ENCODE peak calls at places on chromosomes 11 and 22, in seven cellular contexts. One of them, this sample, is unnamed.

GRCh38 chr11:130995266-130995665 is 79.0 kb upstream of the SNX19 start:
- DNase-seq in activated T-cell treated with anti-CD3 and anti-CD28 coated beads for 24 hours: no peak
- DNase-seq in T-helper 1 cell: no peak
- DNase-seq in A549: no peak
- DNase-seq in activated CD4-positive, CD25-positive, alpha-beta regulatory T cell treated with anti-CD3 and anti-CD28 coated beads, Interleukin-2, amount 50 U/mL, for 72 hours: no peak
- DNase-seq in retina: no peak
- DNase-seq in iris pigment epithelial cell: no peak
- DNase-seq in this sample: no peak

GRCh38 chr11:121350314-121351046 is 57.9 kb downstream of the SC5D start:
- DNase-seq in iris pigment epithelial cell: no peak
- DNase-seq in activated CD4-positive, CD25-positive, alpha-beta regulatory T cell treated with anti-CD3 and anti-CD28 coated beads, Interleukin-2, amount 50 U/mL, for 72 hours: no peak
- DNase-seq in retina: no peak
- DNase-seq in T-helper 1 cell: no peak
- DNase-seq in activated T-cell treated with anti-CD3 and anti-CD28 coated beads for 24 hours: no peak
- DNase-seq in A549: no peak
- DNase-seq in this sample: no peak

GRCh38 chr11:112226062-112226921 is at the start of gene PTS:
- DNase-seq in T-helper 1 cell: peak; percentile 75
- DNase-seq in activated T-cell treated with anti-CD3 and anti-CD28 coated beads for 24 hours: peak; percentile 79
- DNase-seq in A549: peak; percentile 89
- DNase-seq in iris pigment epithelial cell: peak; percentile 91
- DNase-seq in activated CD4-positive, CD25-positive, alpha-beta regulatory T cell treated with anti-CD3 and anti-CD28 coated beads, Interleukin-2, amount 50 U/mL, for 72 hours: peak; percentile 85
- DNase-seq in retina: peak; percentile 96
- DNase-seq in this sample: peak; percentile 91

GRCh38 chr11:57426439-57426753 is 525 bp downstream of the SLC43A3 start:
- DNase-seq in iris pigment epithelial cell: no peak
- DNase-seq in T-helper 1 cell: no peak
- DNase-seq in activated CD4-positive, CD25-positive, alpha-beta regulatory T cell treated with anti-CD3 and anti-CD28 coated beads, Interleukin-2, amount 50 U/mL, for 72 hours: peak; percentile 34
- DNase-seq in activated T-cell treated with anti-CD3 and anti-CD28 coated beads for 24 hours: peak; percentile 20
- DNase-seq in retina: no peak
- DNase-seq in A549: no peak
- DNase-seq in this sample: no peak

GRCh38 chr11:35418282-35418846 is 994 bp downstream of the SLC1A2 start:
- DNase-seq in activated T-cell treated with anti-CD3 and anti-CD28 coated beads for 24 hours: no peak
- DNase-seq in iris pigment epithelial cell: no peak
- DNase-seq in A549: no peak
- DNase-seq in activated CD4-positive, CD25-positive, alpha-beta regulatory T cell treated with anti-CD3 and anti-CD28 coated beads, Interleukin-2, amount 50 U/mL, for 72 hours: no peak
- DNase-seq in T-helper 1 cell: no peak
- DNase-seq in retina: peak; percentile 75
- DNase-seq in this sample: no peak

GRCh38 chr22:41915035-41915782 is at the start of gene SHISA8:
- DNase-seq in iris pigment epithelial cell: peak; percentile 49
- DNase-seq in T-helper 1 cell: peak; percentile 53
- DNase-seq in activated T-cell treated with anti-CD3 and anti-CD28 coated beads for 24 hours: peak; percentile 33
- DNase-seq in activated CD4-positive, CD25-positive, alpha-beta regulatory T cell treated with anti-CD3 and anti-CD28 coated beads, Interleukin-2, amount 50 U/mL, for 72 hours: no peak
- DNase-seq in A549: no peak
- DNase-seq in retina: peak; percentile 46
- DNase-seq in this sample: peak; percentile 28

GRCh38 chr11:118436639-118437045 is 350 bp downstream of the KMT2A start:
- DNase-seq in retina: peak; percentile 51
- DNase-seq in T-helper 1 cell: peak; percentile 53
- DNase-seq in iris pigment epithelial cell: peak; percentile 25
- DNase-seq in activated T-cell treated with anti-CD3 and anti-CD28 coated beads for 24 hours: no peak
- DNase-seq in activated CD4-positive, CD25-positive, alpha-beta regulatory T cell treated with anti-CD3 and anti-CD28 coated beads, Interleukin-2, amount 50 U/mL, for 72 hours: peak; percentile 58
- DNase-seq in A549: no peak
- DNase-seq in this sample: peak; percentile 58

GRCh38 chr22:17980638-17981051 is 43.7 kb downstream of the MICAL3 start:
- DNase-seq in A549: no peak
- DNase-seq in activated T-cell treated with anti-CD3 and anti-CD28 coated beads for 24 hours: peak; percentile 21
- DNase-seq in activated CD4-positive, CD25-positive, alpha-beta regulatory T cell treated with anti-CD3 and anti-CD28 coated beads, Interleukin-2, amount 50 U/mL, for 72 hours: peak; percentile 47
- DNase-seq in iris pigment epithelial cell: peak; percentile 36
- DNase-seq in retina: peak; percentile 71
- DNase-seq in T-helper 1 cell: no peak
- DNase-seq in this sample: peak; percentile 42

GRCh38 chr22:38314992-38315800 is 2.0 kb downstream of the CSNK1E start:
- DNase-seq in activated T-cell treated with anti-CD3 and anti-CD28 coated beads for 24 hours: no peak
- DNase-seq in A549: no peak
- DNase-seq in retina: peak; percentile 72
- DNase-seq in iris pigment epithelial cell: no peak
- DNase-seq in activated CD4-positive, CD25-positive, alpha-beta regulatory T cell treated with anti-CD3 and anti-CD28 coated beads, Interleukin-2, amount 50 U/mL, for 72 hours: no peak
- DNase-seq in T-helper 1 cell: no peak
- DNase-seq in this sample: no peak

GRCh38 chr11:4606231-4607015 is 1.6 kb downstream of the TRIM68 start:
- DNase-seq in activated CD4-positive, CD25-positive, alpha-beta regulatory T cell treated with anti-CD3 and anti-CD28 coated beads, Interleukin-2, amount 50 U/mL, for 72 hours: no peak
- DNase-seq in iris pigment epithelial cell: peak; percentile 35
- DNase-seq in A549: no peak
- DNase-seq in activated T-cell treated with anti-CD3 and anti-CD28 coated beads for 24 hours: no peak
- DNase-seq in retina: no peak
- DNase-seq in T-helper 1 cell: no peak
- DNase-seq in this sample: no peak

GRCh38 chr11:1178906-1179305 is 21.2 kb downstream of the MUC5AC start:
- DNase-seq in T-helper 1 cell: no peak
- DNase-seq in activated T-cell treated with anti-CD3 and anti-CD28 coated beads for 24 hours: no peak
- DNase-seq in A549: no peak
- DNase-seq in iris pigment epithelial cell: no peak
- DNase-seq in activated CD4-positive, CD25-positive, alpha-beta regulatory T cell treated with anti-CD3 and anti-CD28 coated beads, Interleukin-2, amount 50 U/mL, for 72 hours: no peak
- DNase-seq in retina: no peak
- DNase-seq in this sample: no peak

GRCh38 chr11:6111635-6112034 is 4.2 kb downstream of the OR56B4 start:
- DNase-seq in iris pigment epithelial cell: no peak
- DNase-seq in activated T-cell treated with anti-CD3 and anti-CD28 coated beads for 24 hours: no peak
- DNase-seq in retina: no peak
- DNase-seq in activated CD4-positive, CD25-positive, alpha-beta regulatory T cell treated with anti-CD3 and anti-CD28 coated beads, Interleukin-2, amount 50 U/mL, for 72 hours: no peak
- DNase-seq in T-helper 1 cell: no peak
- DNase-seq in A549: no peak
- DNase-seq in this sample: no peak

GRCh38 chr11:27838674-27839073 is 138.4 kb upstream of the BDNF start:
- DNase-seq in iris pigment epithelial cell: no peak
- DNase-seq in activated T-cell treated with anti-CD3 and anti-CD28 coated beads for 24 hours: no peak
- DNase-seq in A549: no peak
- DNase-seq in T-helper 1 cell: no peak
- DNase-seq in activated CD4-positive, CD25-positive, alpha-beta regulatory T cell treated with anti-CD3 and anti-CD28 coated beads, Interleukin-2, amount 50 U/mL, for 72 hours: no peak
- DNase-seq in retina: no peak
- DNase-seq in this sample: peak; percentile 34

GRCh38 chr11:118786657-118787056 is 4.3 kb downstream of the DDX6 start:
- DNase-seq in activated CD4-positive, CD25-positive, alpha-beta regulatory T cell treated with anti-CD3 and anti-CD28 coated beads, Interleukin-2, amount 50 U/mL, for 72 hours: no peak
- DNase-seq in iris pigment epithelial cell: no peak
- DNase-seq in retina: no peak
- DNase-seq in T-helper 1 cell: no peak
- DNase-seq in activated T-cell treated with anti-CD3 and anti-CD28 coated beads for 24 hours: no peak
- DNase-seq in A549: no peak
- DNase-seq in this sample: no peak

GRCh38 chr11:62223095-62223494 is 14.6 kb downstream of the SCGB2A1 start:
- DNase-seq in iris pigment epithelial cell: peak; percentile 9
- DNase-seq in A549: no peak
- DNase-seq in activated CD4-positive, CD25-positive, alpha-beta regulatory T cell treated with anti-CD3 and anti-CD28 coated beads, Interleukin-2, amount 50 U/mL, for 72 hours: no peak
- DNase-seq in T-helper 1 cell: no peak
- DNase-seq in retina: no peak
- DNase-seq in activated T-cell treated with anti-CD3 and anti-CD28 coated beads for 24 hours: no peak
- DNase-seq in this sample: no peak

GRCh38 chr11:79189604-79190003 is 251.2 kb downstream of the TENM4 start:
- DNase-seq in activated T-cell treated with anti-CD3 and anti-CD28 coated beads for 24 hours: no peak
- DNase-seq in A549: no peak
- DNase-seq in retina: no peak
- DNase-seq in T-helper 1 cell: no peak
- DNase-seq in iris pigment epithelial cell: no peak
- DNase-seq in activated CD4-positive, CD25-positive, alpha-beta regulatory T cell treated with anti-CD3 and anti-CD28 coated beads, Interleukin-2, amount 50 U/mL, for 72 hours: no peak
- DNase-seq in this sample: no peak

GRCh38 chr11:128695539-128696221 is 1.8 kb downstream of the FLI1 start:
- DNase-seq in iris pigment epithelial cell: peak; percentile 69
- DNase-seq in activated T-cell treated with anti-CD3 and anti-CD28 coated beads for 24 hours: no peak
- DNase-seq in activated CD4-positive, CD25-positive, alpha-beta regulatory T cell treated with anti-CD3 and anti-CD28 coated beads, Interleukin-2, amount 50 U/mL, for 72 hours: no peak
- DNase-seq in T-helper 1 cell: no peak
- DNase-seq in A549: no peak
- DNase-seq in retina: no peak
- DNase-seq in this sample: no peak

GRCh38 chr22:11627798-11628650 is 3900.0 kb upstream of the OR11H1 start:
- DNase-seq in A549: no peak
- DNase-seq in iris pigment epithelial cell: no peak
- DNase-seq in activated T-cell treated with anti-CD3 and anti-CD28 coated beads for 24 hours: no peak
- DNase-seq in T-helper 1 cell: no peak
- DNase-seq in retina: no peak
- DNase-seq in activated CD4-positive, CD25-positive, alpha-beta regulatory T cell treated with anti-CD3 and anti-CD28 coated beads, Interleukin-2, amount 50 U/mL, for 72 hours: no peak
- DNase-seq in this sample: no peak

GRCh38 chr11:6249822-6250555 is 9.6 kb upstream of the CCKBR start:
- DNase-seq in retina: no peak
- DNase-seq in T-helper 1 cell: no peak
- DNase-seq in A549: peak; percentile 36
- DNase-seq in activated CD4-positive, CD25-positive, alpha-beta regulatory T cell treated with anti-CD3 and anti-CD28 coated beads, Interleukin-2, amount 50 U/mL, for 72 hours: no peak
- DNase-seq in activated T-cell treated with anti-CD3 and anti-CD28 coated beads for 24 hours: no peak
- DNase-seq in iris pigment epithelial cell: peak; percentile 65
- DNase-seq in this sample: no peak

GRCh38 chr22:50400406-50400805 is 57.3 kb downstream of the PPP6R2 start:
- DNase-seq in iris pigment epithelial cell: no peak
- DNase-seq in A549: no peak
- DNase-seq in retina: no peak
- DNase-seq in T-helper 1 cell: no peak
- DNase-seq in activated T-cell treated with anti-CD3 and anti-CD28 coated beads for 24 hours: no peak
- DNase-seq in activated CD4-positive, CD25-positive, alpha-beta regulatory T cell treated with anti-CD3 and anti-CD28 coated beads, Interleukin-2, amount 50 U/mL, for 72 hours: no peak
- DNase-seq in this sample: no peak

GRCh38 chr11:60183595-60184201 is 815 bp upstream of the MS4A6A start:
- DNase-seq in A549: no peak
- DNase-seq in iris pigment epithelial cell: no peak
- DNase-seq in activated T-cell treated with anti-CD3 and anti-CD28 coated beads for 24 hours: no peak
- DNase-seq in T-helper 1 cell: no peak
- DNase-seq in retina: no peak
- DNase-seq in activated CD4-positive, CD25-positive, alpha-beta regulatory T cell treated with anti-CD3 and anti-CD28 coated beads, Interleukin-2, amount 50 U/mL, for 72 hours: no peak
- DNase-seq in this sample: no peak